ENCODE peak calls at places on chromosomes 11 and 22, in four cellular contexts. S, E, T and G are unnamed samples.
A peak's percentile ranks its signal among the peaks of the same experiment; 100 is the strongest.

GRCh38 chr11:67626970-67627369 is 2.8 kb downstream of the NUDT8 start:
- DNase-seq in S (no peak), E (no peak), T (no peak), G (no peak)

GRCh38 chr11:65777241-65777640 is 3.5 kb downstream of the AP5B1 start:
- DNase-seq in S (no peak), E (no peak), T (no peak), G (peak; percentile 32)

GRCh38 chr11:43933608-43934358 is 8.7 kb upstream of the C11orf96 start:
- DNase-seq in S (no peak), E (no peak), T (no peak), G (no peak)

GRCh38 chr11:10641314-10642206 is 52.0 kb downstream of the IRAG1 start:
- DNase-seq in S (no peak), E (no peak), T (no peak), G (no peak)

GRCh38 chr11:58924230-58924629 is 15.1 kb upstream of the GLYATL1 start:
- DNase-seq in S (no peak), E (no peak), T (no peak), G (no peak)

GRCh38 chr11:29258411-29258810 is 758.4 kb downstream of the KCNA4 start:
- DNase-seq in S (no peak), E (no peak), T (peak; percentile 52), G (no peak)

GRCh38 chr22:43879901-43880742 is 11.7 kb downstream of the PNPLA5 start:
- DNase-seq in S (no peak), E (no peak), T (no peak), G (no peak)

GRCh38 chr11:8252946-8253345 is 10.7 kb downstream of the LMO1 start:
- DNase-seq in S (no peak), E (no peak), T (no peak), G (no peak)

GRCh38 chr11:45457649-45458048 is 171.5 kb upstream of the SYT13 start:
- DNase-seq in S (no peak), E (no peak), T (no peak), G (no peak)

GRCh38 chr11:10329935-10330334 is 25.1 kb downstream of the ADM start:
- DNase-seq in S (no peak), E (no peak), T (no peak), G (no peak)

GRCh38 chr11:113014731-113015455 is 53.7 kb downstream of the NCAM1 start:
- DNase-seq in S (no peak), E (no peak), T (no peak), G (peak; percentile 69)

GRCh38 chr11:79708319-79708928 is 267.6 kb upstream of the TENM4 start:
- DNase-seq in S (no peak), E (peak; percentile 45), T (peak; percentile 15), G (no peak)

GRCh38 chr11:134097146-134097545 is 28.3 kb downstream of the JAM3 start:
- DNase-seq in S (no peak), E (no peak), T (no peak), G (no peak)

GRCh38 chr22:37569009-37569920 is 9.0 kb downstream of the CDC42EP1 start:
- DNase-seq in S (peak; percentile 95), E (no peak), T (no peak), G (no peak)

GRCh38 chr11:1906146-1906545 is 13.4 kb upstream of the TNNT3 start:
- DNase-seq in S (no peak), E (no peak), T (no peak), G (no peak)

GRCh38 chr11:115535781-115536180 is 31.6 kb upstream of the CADM1 start:
- DNase-seq in S (no peak), E (no peak), T (no peak), G (no peak)

GRCh38 chr11:75001686-75002085 is 13.0 kb downstream of the NEU3 start:
- DNase-seq in S (no peak), E (no peak), T (no peak), G (no peak)

GRCh38 chr22:31661851-31662667 is at the start of gene PISD:
- DNase-seq in S (peak; percentile 94), E (peak; percentile 92), T (peak; percentile 84), G (peak; percentile 96)

GRCh38 chr11:12930850-12931249 is 78.3 kb upstream of the RASSF10 start:
- DNase-seq in S (peak; percentile 29), E (no peak), T (no peak), G (no peak)

GRCh38 chr11:34356576-34356917 is 1.3 kb downstream of the ABTB2 start:
- DNase-seq in S (peak; percentile 33), E (no peak), T (no peak), G (no peak)

GRCh38 chr11:17021550-17021949 is 7.3 kb upstream of the PLEKHA7 start:
- DNase-seq in S (no peak), E (no peak), T (no peak), G (no peak)

GRCh38 chr11:132347156-132348090 is 977.0 kb downstream of the NTM start:
- DNase-seq in S (no peak), E (no peak), T (no peak), G (no peak)

GRCh38 chr11:18115360-18116127 is 9.7 kb upstream of the SAAL1 start:
- DNase-seq in S (peak; percentile 44), E (peak; percentile 72), T (peak; percentile 14), G (peak; percentile 66)

GRCh38 chr11:13030857-13031256 is 21.7 kb downstream of the RASSF10 start:
- DNase-seq in S (peak; percentile 75), E (no peak), T (no peak), G (no peak)

GRCh38 chr11:134418119-134418840 is 6.2 kb upstream of the B3GAT1 start:
- DNase-seq in S (no peak), E (no peak), T (no peak), G (no peak)

GRCh38 chr11:8049084-8049483 is 31.9 kb upstream of the TUB start:
- DNase-seq in S (no peak), E (no peak), T (no peak), G (peak; percentile 47)

GRCh38 chr22:41512421-41513194 is 31.7 kb downstream of the POLR3H start:
- DNase-seq in S (no peak), E (peak; percentile 86), T (peak; percentile 37), G (no peak)

GRCh38 chr11:1694064-1694845 is 2.7 kb upstream of the KRTAP5-6 start:
- DNase-seq in S (peak; percentile 85), E (peak; percentile 89), T (peak; percentile 16), G (peak; percentile 80)

GRCh38 chr11:120316880-120317688 is 8.0 kb upstream of the TLCD5 start:
- DNase-seq in S (peak; percentile 71), E (no peak), T (no peak), G (peak; percentile 81)

GRCh38 chr22:44957267-44957905 is 52.4 kb downstream of the PHF21B start:
- DNase-seq in S (no peak), E (no peak), T (no peak), G (no peak)

GRCh38 chr11:34809191-34810106 is 106.7 kb downstream of the APIP start:
- DNase-seq in S (no peak), E (no peak), T (peak; percentile 3), G (no peak)

GRCh38 chr11:1035577-1036283 is 788 bp downstream of the MUC6 start:
- DNase-seq in S (no peak), E (no peak), T (no peak), G (no peak)

GRCh38 chr11:17244046-17244445 is 32.5 kb upstream of the NUCB2 start:
- DNase-seq in S (no peak), E (no peak), T (no peak), G (no peak)

GRCh38 chr22:19148417-19149046 is 1.6 kb downstream of the GSC2 start:
- DNase-seq in S (no peak), E (no peak), T (no peak), G (no peak)

DNA sequence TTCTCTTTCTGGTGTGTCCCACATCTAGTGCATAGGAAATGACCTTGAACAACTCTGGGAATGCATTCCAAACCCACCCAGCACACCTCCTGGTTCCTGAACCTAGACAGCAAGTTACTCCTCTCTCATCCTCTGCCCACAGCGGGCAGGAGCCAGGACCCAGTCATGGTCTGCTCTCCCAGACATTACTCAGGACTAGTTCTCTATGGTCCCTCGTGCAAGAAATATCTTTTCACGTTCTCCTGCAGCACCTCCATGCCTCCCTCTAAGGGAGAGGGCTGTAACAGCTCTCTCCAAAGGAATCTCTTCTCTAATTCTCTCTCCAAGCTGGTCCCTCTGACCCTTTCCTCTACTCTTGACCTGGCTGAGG is 57.9 kb upstream of the PRSS23 start:
- DNase-seq in S (no peak), E (no peak), T (no peak), G (no peak)
- H3K4me3 ChIP-seq in S (no peak overlapping the region), E (no peak overlapping the region), T (no peak overlapping the region), G (no peak overlapping the region)

GRCh38 chr11:48169259-48169658 is 47.4 kb upstream of the OR4B1 start:
- DNase-seq in S (no peak), E (no peak), T (no peak), G (no peak)
- H3K4me3 ChIP-seq in S (no peak overlapping the region), E (no peak overlapping the region), T (no peak overlapping the region), G (no peak overlapping the region)

GRCh38 chr11:73130181-73130580 is 11.9 kb downstream of the FCHSD2 start:
- DNase-seq in S (no peak), E (no peak), T (no peak), G (no peak)
- H3K4me3 ChIP-seq in S (no peak overlapping the region), E (no peak overlapping the region), T (no peak overlapping the region), G (no peak overlapping the region)

DNA sequence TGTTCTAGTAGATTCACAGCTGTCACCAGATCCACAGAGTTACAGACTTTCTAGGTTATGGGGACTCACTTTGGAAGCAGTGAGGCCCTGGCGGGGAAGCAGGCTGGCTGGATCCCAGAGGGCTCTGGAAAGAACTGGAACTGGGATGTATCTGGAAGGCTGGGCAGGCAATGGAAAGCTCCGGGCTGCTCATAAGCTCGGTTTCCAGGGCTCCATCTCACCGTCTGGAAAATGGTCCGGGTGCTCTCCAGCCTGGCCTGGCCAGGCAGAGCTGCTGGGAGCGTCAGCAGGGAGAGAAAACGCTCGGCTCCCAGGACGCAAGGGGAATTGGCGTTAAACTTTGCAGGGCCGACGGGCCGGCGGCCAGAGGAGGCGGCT is 339 bp upstream of the SEZ6L start:
- DNase-seq in S (no peak), E (no peak), T (no peak), G (no peak)
- H3K4me3 ChIP-seq in S (no peak overlapping the region), E (peak overlapping the region; percentile 57), T (no peak overlapping the region), G (peak overlapping the region; percentile 53)